ENCODE peak calls at places on chromosomes 11 and 22, in six cellular contexts. K is midbrain; E is endothelial cell; Z is CD4-positive, CD25-positive, alpha-beta regulatory T cell; U is GM04503; S is AG09319. F is an unnamed sample.

GRCh38 chr11:8242480-8243280 is 21.0 kb downstream of the LMO1 start:
- DNase-seq in U (no peak), Z (no peak), S (no peak), E (no peak), K (no peak), F (no peak)

GRCh38 chr11:46705070-46705688 is 4.3 kb downstream of the ZNF408 start:
- DNase-seq in U (no peak), E (no peak), K (no peak), S (no peak), Z (no peak), F (no peak)

GRCh38 chr11:115627666-115628460 is 123.6 kb upstream of the CADM1 start:
- DNase-seq in U (no peak), Z (no peak), K (no peak), S (no peak), E (no peak), F (no peak)

GRCh38 chr11:18254781-18255361 is 6.4 kb upstream of the SAA2 start:
- DNase-seq in Z (no peak), E (no peak), S (no peak), K (no peak), U (no peak), F (no peak)

GRCh38 chr11:5809905-5810792 is 1.4 kb downstream of the OR52N2 start:
- DNase-seq in Z (no peak), S (no peak), K (no peak), E (peak; percentile 28), U (no peak), F (no peak)

GRCh38 chr22:48832592-48832991 is 995.1 kb downstream of the BRD1 start:
- DNase-seq in K (no peak), Z (no peak), E (no peak), U (no peak), S (no peak), F (no peak)

GRCh38 chr11:114283422-114283821 is 12.8 kb upstream of the NNMT start:
- DNase-seq in U (no peak), S (no peak), E (no peak), Z (no peak), K (no peak), F (no peak)

GRCh38 chr11:106714179-106714578 is 304.1 kb downstream of the GUCY1A2 start:
- DNase-seq in K (no peak), E (no peak), S (no peak), Z (no peak), U (no peak), F (no peak)

GRCh38 chr11:33802414-33802950 is 28.2 kb upstream of the FBXO3 start:
- DNase-seq in S (peak; percentile 24), Z (no peak), E (peak; percentile 66), K (peak; percentile 48), U (peak; percentile 73), F (peak; percentile 31)

GRCh38 chr22:41517172-41518047 is 26.9 kb downstream of the POLR3H start:
- DNase-seq in Z (peak; percentile 13), U (no peak), S (no peak), K (peak; percentile 87), E (peak; percentile 80), F (no peak)

GRCh38 chr11:19447150-19447566 is 206.4 kb upstream of the E2F8 start:
- DNase-seq in E (no peak), S (no peak), K (no peak), U (no peak), Z (no peak), F (no peak)

GRCh38 chr11:74984070-74984469 is 4.7 kb upstream of the NEU3 start:
- DNase-seq in Z (no peak), S (no peak), E (no peak), K (no peak), U (no peak), F (no peak)